ENCODE peak calls at places on chromosomes 6 and 20, in nine cellular contexts. One of them, this sample, is unnamed.
A peak's percentile ranks its signal among the peaks of the same experiment; 100 is the strongest.

GRCh38 chr6:108581237-108581931 is 20.7 kb downstream of the FOXO3 start:
- DNase-seq in breast epithelium: no peak
- DNase-seq in sigmoid colon: peak; percentile 85
- DNase-seq in IMR-90: peak; percentile 84
- DNase-seq in GM12878: no peak
- DNase-seq in gastrocnemius medialis: peak; percentile 86
- DNase-seq in uterus: peak; percentile 79
- DNase-seq in body of pancreas: peak; percentile 26
- DNase-seq in esophagus squamous epithelium: no peak
- DNase-seq in this sample: peak; percentile 85

GRCh38 chr6:143027058-143027457 is 33.6 kb upstream of the AIG1 start:
- DNase-seq in breast epithelium: no peak
- DNase-seq in sigmoid colon: no peak
- DNase-seq in IMR-90: peak; percentile 24
- DNase-seq in GM12878: no peak
- DNase-seq in gastrocnemius medialis: peak; percentile 29
- DNase-seq in uterus: peak; percentile 23
- DNase-seq in body of pancreas: peak; percentile 66
- DNase-seq in esophagus squamous epithelium: no peak
- DNase-seq in this sample: no peak

GRCh38 chr6:125294925-125295324 is 6.8 kb downstream of the HDDC2 start:
- DNase-seq in breast epithelium: no peak
- DNase-seq in sigmoid colon: no peak
- DNase-seq in IMR-90: no peak
- DNase-seq in GM12878: no peak
- DNase-seq in gastrocnemius medialis: no peak
- DNase-seq in uterus: no peak
- DNase-seq in body of pancreas: peak; percentile 46
- DNase-seq in esophagus squamous epithelium: no peak
- DNase-seq in this sample: no peak

GRCh38 chr6:115838763-115839401 is 221.8 kb downstream of the FRK start:
- DNase-seq in breast epithelium: no peak
- DNase-seq in sigmoid colon: no peak
- DNase-seq in IMR-90: peak; percentile 13
- DNase-seq in GM12878: no peak
- DNase-seq in gastrocnemius medialis: no peak
- DNase-seq in uterus: no peak
- DNase-seq in body of pancreas: peak; percentile 56
- DNase-seq in esophagus squamous epithelium: no peak
- DNase-seq in this sample: no peak

GRCh38 chr6:102885165-102885564 is 1491.7 kb downstream of the GRIK2 start:
- DNase-seq in breast epithelium: no peak
- DNase-seq in sigmoid colon: no peak
- DNase-seq in IMR-90: no peak
- DNase-seq in GM12878: no peak
- DNase-seq in gastrocnemius medialis: no peak
- DNase-seq in uterus: no peak
- DNase-seq in body of pancreas: no peak
- DNase-seq in esophagus squamous epithelium: no peak
- DNase-seq in this sample: no peak

GRCh38 chr20:22379472-22379871 is 204.9 kb downstream of the FOXA2 start:
- DNase-seq in breast epithelium: no peak
- DNase-seq in sigmoid colon: no peak
- DNase-seq in IMR-90: no peak
- DNase-seq in GM12878: no peak
- DNase-seq in gastrocnemius medialis: no peak
- DNase-seq in uterus: no peak
- DNase-seq in body of pancreas: peak; percentile 18
- DNase-seq in esophagus squamous epithelium: no peak
- DNase-seq in this sample: no peak

GRCh38 chr20:6269163-6269873 is 146.5 kb upstream of the FERMT1 start:
- DNase-seq in breast epithelium: no peak
- DNase-seq in sigmoid colon: no peak
- DNase-seq in IMR-90: no peak
- DNase-seq in GM12878: no peak
- DNase-seq in gastrocnemius medialis: no peak
- DNase-seq in uterus: no peak
- DNase-seq in body of pancreas: no peak
- DNase-seq in esophagus squamous epithelium: no peak
- DNase-seq in this sample: no peak

GRCh38 chr6:90336591-90336990 is 39.9 kb upstream of the BACH2 start:
- DNase-seq in breast epithelium: no peak
- DNase-seq in sigmoid colon: no peak
- DNase-seq in IMR-90: no peak
- DNase-seq in GM12878: no peak
- DNase-seq in gastrocnemius medialis: no peak
- DNase-seq in uterus: no peak
- DNase-seq in body of pancreas: no peak
- DNase-seq in esophagus squamous epithelium: no peak
- DNase-seq in this sample: no peak

GRCh38 chr6:126804255-126805064 is 314.0 kb upstream of the RSPO3 start:
- DNase-seq in breast epithelium: no peak
- DNase-seq in sigmoid colon: no peak
- DNase-seq in IMR-90: peak; percentile 55
- DNase-seq in GM12878: no peak
- DNase-seq in gastrocnemius medialis: no peak
- DNase-seq in uterus: peak; percentile 33
- DNase-seq in body of pancreas: peak; percentile 11
- DNase-seq in esophagus squamous epithelium: no peak
- DNase-seq in this sample: no peak

GRCh38 chr6:51182884-51183283 is 364.2 kb downstream of the TFAP2B start:
- DNase-seq in breast epithelium: no peak
- DNase-seq in sigmoid colon: no peak
- DNase-seq in IMR-90: no peak
- DNase-seq in GM12878: no peak
- DNase-seq in gastrocnemius medialis: no peak
- DNase-seq in uterus: no peak
- DNase-seq in body of pancreas: no peak
- DNase-seq in esophagus squamous epithelium: no peak
- DNase-seq in this sample: no peak

GRCh38 chr20:19786311-19786710 is 28.3 kb downstream of the RIN2 start:
- DNase-seq in breast epithelium: no peak
- DNase-seq in sigmoid colon: peak; percentile 63
- DNase-seq in IMR-90: peak; percentile 92
- DNase-seq in GM12878: no peak
- DNase-seq in gastrocnemius medialis: peak; percentile 71
- DNase-seq in uterus: peak; percentile 36
- DNase-seq in body of pancreas: peak; percentile 33
- DNase-seq in esophagus squamous epithelium: no peak
- DNase-seq in this sample: peak; percentile 82

GRCh38 chr6:26563488-26563887 is 25.3 kb downstream of the HMGN4 start:
- DNase-seq in breast epithelium: no peak
- DNase-seq in sigmoid colon: no peak
- DNase-seq in IMR-90: no peak
- DNase-seq in GM12878: no peak
- DNase-seq in gastrocnemius medialis: no peak
- DNase-seq in uterus: no peak
- DNase-seq in body of pancreas: no peak
- DNase-seq in esophagus squamous epithelium: no peak
- DNase-seq in this sample: no peak

GRCh38 chr6:87066449-87067288 is 28.2 kb downstream of the CGA start:
- DNase-seq in breast epithelium: no peak
- DNase-seq in sigmoid colon: no peak
- DNase-seq in IMR-90: peak; percentile 72
- DNase-seq in GM12878: peak; percentile 28
- DNase-seq in gastrocnemius medialis: no peak
- DNase-seq in uterus: peak; percentile 36
- DNase-seq in body of pancreas: peak; percentile 54
- DNase-seq in esophagus squamous epithelium: no peak
- DNase-seq in this sample: no peak

GRCh38 chr6:38714239-38715015 is 684 bp upstream of the DNAH8 start:
- DNase-seq in breast epithelium: no peak
- DNase-seq in sigmoid colon: no peak
- DNase-seq in IMR-90: no peak
- DNase-seq in GM12878: no peak
- DNase-seq in gastrocnemius medialis: no peak
- DNase-seq in uterus: no peak
- DNase-seq in body of pancreas: no peak
- DNase-seq in esophagus squamous epithelium: no peak
- DNase-seq in this sample: no peak

GRCh38 chr20:10047427-10047826 is 12.6 kb downstream of the ANKEF1 start:
- DNase-seq in breast epithelium: no peak
- DNase-seq in sigmoid colon: no peak
- DNase-seq in IMR-90: peak; percentile 1
- DNase-seq in GM12878: no peak
- DNase-seq in gastrocnemius medialis: no peak
- DNase-seq in uterus: no peak
- DNase-seq in body of pancreas: peak; percentile 38
- DNase-seq in esophagus squamous epithelium: no peak
- DNase-seq in this sample: no peak

GRCh38 chr6:106715922-106716321 is 86.5 kb downstream of the QRSL1 start:
- DNase-seq in breast epithelium: no peak
- DNase-seq in sigmoid colon: no peak
- DNase-seq in IMR-90: no peak
- DNase-seq in GM12878: no peak
- DNase-seq in gastrocnemius medialis: no peak
- DNase-seq in uterus: no peak
- DNase-seq in body of pancreas: no peak
- DNase-seq in esophagus squamous epithelium: no peak
- DNase-seq in this sample: no peak

GRCh38 chr6:41224800-41225199 is 3.3 kb upstream of the TREML4 start:
- DNase-seq in breast epithelium: no peak
- DNase-seq in sigmoid colon: no peak
- DNase-seq in IMR-90: no peak
- DNase-seq in GM12878: no peak
- DNase-seq in gastrocnemius medialis: no peak
- DNase-seq in uterus: no peak
- DNase-seq in body of pancreas: no peak
- DNase-seq in esophagus squamous epithelium: no peak
- DNase-seq in this sample: no peak

GRCh38 chr6:52994789-52995078 is 350 bp downstream of the GSTA4 start:
- DNase-seq in breast epithelium: no peak
- DNase-seq in sigmoid colon: peak; percentile 77
- DNase-seq in IMR-90: peak; percentile 8
- DNase-seq in GM12878: no peak
- DNase-seq in gastrocnemius medialis: peak; percentile 27
- DNase-seq in uterus: peak; percentile 38
- DNase-seq in body of pancreas: peak; percentile 47
- DNase-seq in esophagus squamous epithelium: no peak
- DNase-seq in this sample: no peak

GRCh38 chr6:19841181-19841580 is 4.0 kb downstream of the ID4 start:
- DNase-seq in breast epithelium: no peak
- DNase-seq in sigmoid colon: no peak
- DNase-seq in IMR-90: no peak
- DNase-seq in GM12878: no peak
- DNase-seq in gastrocnemius medialis: no peak
- DNase-seq in uterus: no peak
- DNase-seq in body of pancreas: no peak
- DNase-seq in esophagus squamous epithelium: no peak
- DNase-seq in this sample: no peak
- H3K4me3 ChIP-seq in breast epithelium: no peak overlapping the region
- H3K4me3 ChIP-seq in sigmoid colon: no peak overlapping the region
- H3K4me3 ChIP-seq in IMR-90: no peak overlapping the region
- H3K4me3 ChIP-seq in GM12878: no peak overlapping the region
- H3K4me3 ChIP-seq in gastrocnemius medialis: no peak overlapping the region
- H3K4me3 ChIP-seq in uterus: no peak overlapping the region
- H3K4me3 ChIP-seq in body of pancreas: no peak overlapping the region
- H3K4me3 ChIP-seq in esophagus squamous epithelium: peak overlapping the region; percentile 69
- H3K4me3 ChIP-seq in this sample: peak overlapping the region; percentile 92

DNA sequence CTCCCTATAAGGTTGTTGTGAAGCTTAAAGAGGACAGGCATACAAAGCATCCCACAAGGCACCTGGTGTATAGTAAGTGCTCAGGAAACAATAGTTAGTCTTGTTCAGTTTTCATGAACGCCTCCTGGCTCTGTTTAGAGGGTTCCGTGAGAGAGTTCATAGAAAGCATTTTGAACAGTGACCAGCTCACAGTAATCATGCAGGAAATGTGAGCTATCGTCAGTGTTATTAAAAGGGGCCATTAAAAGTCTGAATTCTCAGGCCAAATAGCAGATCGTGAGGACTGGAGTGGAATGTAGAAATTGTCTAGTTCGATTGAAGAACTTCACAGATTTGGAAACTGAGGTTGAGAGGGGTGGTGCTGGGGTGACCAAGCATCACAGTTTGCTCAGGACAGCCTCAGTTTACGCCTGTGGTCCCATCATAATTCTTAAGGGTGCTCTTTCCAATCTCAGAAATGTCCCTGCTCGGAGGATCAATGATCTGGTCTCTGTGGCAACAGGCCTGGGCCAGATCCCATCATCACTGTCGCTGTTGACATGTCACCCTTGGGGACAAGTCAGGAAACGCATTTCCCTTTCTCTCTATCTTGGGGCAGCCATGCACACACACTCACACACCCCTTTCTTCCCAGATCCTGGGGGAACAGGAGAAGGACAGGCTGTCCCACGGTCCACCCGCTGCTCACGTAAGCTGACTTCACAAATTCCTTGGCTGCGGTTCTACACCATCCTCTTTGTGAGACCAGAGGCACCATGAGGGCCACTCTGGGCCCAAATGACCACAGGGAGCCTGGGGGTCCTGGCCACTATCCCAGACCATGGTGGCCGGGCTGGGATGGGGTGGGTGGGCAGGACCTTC is 7.2 kb downstream of the TGM2 start:
- DNase-seq in breast epithelium: no peak
- DNase-seq in sigmoid colon: no peak
- DNase-seq in IMR-90: peak; percentile 44
- DNase-seq in GM12878: no peak
- DNase-seq in gastrocnemius medialis: no peak
- DNase-seq in uterus: no peak
- DNase-seq in body of pancreas: no peak
- DNase-seq in esophagus squamous epithelium: no peak
- DNase-seq in this sample: no peak
- TF ChIP-seq POLR2A in breast epithelium: no peak
- TF ChIP-seq POLR2A in sigmoid colon: no peak
- TF ChIP-seq POLR2A in IMR-90: no peak
- TF ChIP-seq POLR2A in GM12878: no peak
- TF ChIP-seq POLR2A in gastrocnemius medialis: no peak
- TF ChIP-seq POLR2A in uterus: no peak
- TF ChIP-seq POLR2A in body of pancreas: no peak
- TF ChIP-seq POLR2A in esophagus squamous epithelium: no peak
- TF ChIP-seq POLR2A in this sample: no peak

GRCh38 chr6:150153905-150154492 is 11.2 kb downstream of the PPP1R14C start:
- DNase-seq in breast epithelium: no peak
- DNase-seq in sigmoid colon: no peak
- DNase-seq in IMR-90: no peak
- DNase-seq in GM12878: no peak
- DNase-seq in gastrocnemius medialis: no peak
- DNase-seq in uterus: no peak
- DNase-seq in body of pancreas: no peak
- DNase-seq in esophagus squamous epithelium: no peak
- DNase-seq in this sample: no peak
- H3K4me3 ChIP-seq in breast epithelium: no peak overlapping the region
- H3K4me3 ChIP-seq in sigmoid colon: no peak overlapping the region
- H3K4me3 ChIP-seq in IMR-90: no peak overlapping the region
- H3K4me3 ChIP-seq in GM12878: no peak overlapping the region
- H3K4me3 ChIP-seq in gastrocnemius medialis: no peak overlapping the region
- H3K4me3 ChIP-seq in uterus: no peak overlapping the region
- H3K4me3 ChIP-seq in body of pancreas: no peak overlapping the region
- H3K4me3 ChIP-seq in esophagus squamous epithelium: no peak overlapping the region
- H3K4me3 ChIP-seq in this sample: no peak overlapping the region

DNA sequence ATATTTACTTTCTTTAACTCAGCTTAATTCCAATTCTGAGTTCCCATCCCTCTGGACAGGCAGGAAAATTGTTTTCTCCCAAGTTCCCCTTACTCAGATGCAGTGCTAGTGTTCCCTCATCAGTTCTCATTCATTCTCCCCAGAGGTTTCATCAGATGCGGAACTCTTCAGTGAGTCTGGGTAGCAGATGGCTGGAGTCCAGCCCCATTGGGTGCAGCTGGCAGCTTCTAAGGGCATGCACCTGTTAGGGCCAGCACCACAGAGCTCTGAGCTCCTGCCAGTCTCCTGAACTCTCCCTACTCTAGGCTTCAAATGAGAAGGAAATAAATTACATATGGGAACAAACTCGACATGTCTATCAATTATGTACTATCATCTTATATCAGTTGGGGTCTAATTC is 76.6 kb downstream of the SOD2 start:
- DNase-seq in breast epithelium: no peak
- DNase-seq in sigmoid colon: no peak
- DNase-seq in IMR-90: no peak
- DNase-seq in GM12878: no peak
- DNase-seq in gastrocnemius medialis: no peak
- DNase-seq in uterus: no peak
- DNase-seq in body of pancreas: no peak
- DNase-seq in esophagus squamous epithelium: no peak
- DNase-seq in this sample: no peak
- TF ChIP-seq POLR2A in breast epithelium: no peak
- TF ChIP-seq POLR2A in sigmoid colon: no peak
- TF ChIP-seq POLR2A in IMR-90: no peak
- TF ChIP-seq POLR2A in GM12878: no peak
- TF ChIP-seq POLR2A in gastrocnemius medialis: no peak
- TF ChIP-seq POLR2A in uterus: no peak
- TF ChIP-seq POLR2A in body of pancreas: no peak
- TF ChIP-seq POLR2A in esophagus squamous epithelium: no peak
- TF ChIP-seq POLR2A in this sample: no peak